ENCODE peak calls at places on chromosomes 1 and 21, in six cellular contexts. One of them, this sample, is unnamed.

GRCh38 chr1:79052829-79053449 is 46.4 kb upstream of the ADGRL4 start:
- DNase-seq in NCI-H748 treated with DMSO at 0.1 percent for 48 hours: no peak
- DNase-seq in AML-193: no peak
- DNase-seq in nephron progenitor cell: no peak
- DNase-seq in fibroblast of the aortic adventitia: peak
- DNase-seq in B cell: peak
- DNase-seq in this sample: no peak

GRCh38 chr1:157262422-157262821 is 124.2 kb upstream of the ETV3 start:
- DNase-seq in nephron progenitor cell: no peak
- DNase-seq in NCI-H748 treated with DMSO at 0.1 percent for 48 hours: no peak
- DNase-seq in fibroblast of the aortic adventitia: no peak
- DNase-seq in AML-193: no peak
- DNase-seq in B cell: no peak
- DNase-seq in this sample: no peak

GRCh38 chr1:23528245-23528978 is 2.6 kb downstream of the E2F2 start:
- DNase-seq in B cell: no peak
- DNase-seq in AML-193: peak
- DNase-seq in NCI-H748 treated with DMSO at 0.1 percent for 48 hours: peak
- DNase-seq in nephron progenitor cell: no peak
- DNase-seq in fibroblast of the aortic adventitia: peak
- DNase-seq in this sample: peak

GRCh38 chr1:10504259-10504658 is 29.5 kb downstream of the PEX14 start:
- DNase-seq in fibroblast of the aortic adventitia: no peak
- DNase-seq in B cell: no peak
- DNase-seq in NCI-H748 treated with DMSO at 0.1 percent for 48 hours: no peak
- DNase-seq in nephron progenitor cell: peak
- DNase-seq in AML-193: no peak
- DNase-seq in this sample: no peak

GRCh38 chr1:152514715-152515453 is 602 bp downstream of the CRCT1 start:
- DNase-seq in nephron progenitor cell: no peak
- DNase-seq in NCI-H748 treated with DMSO at 0.1 percent for 48 hours: no peak
- DNase-seq in AML-193: no peak
- DNase-seq in fibroblast of the aortic adventitia: no peak
- DNase-seq in B cell: no peak
- DNase-seq in this sample: no peak

GRCh38 chr1:22709227-22709626 is 1.4 kb upstream of the EPHB2 start:
- DNase-seq in fibroblast of the aortic adventitia: no peak
- DNase-seq in AML-193: no peak
- DNase-seq in nephron progenitor cell: no peak
- DNase-seq in B cell: no peak
- DNase-seq in NCI-H748 treated with DMSO at 0.1 percent for 48 hours: no peak
- DNase-seq in this sample: no peak

GRCh38 chr1:94418664-94419655 is 771 bp downstream of the ABCD3 start:
- DNase-seq in fibroblast of the aortic adventitia: peak
- DNase-seq in B cell: no peak
- DNase-seq in AML-193: no peak
- DNase-seq in nephron progenitor cell: no peak
- DNase-seq in NCI-H748 treated with DMSO at 0.1 percent for 48 hours: no peak
- DNase-seq in this sample: peak

GRCh38 chr1:153404768-153405167 is 11.6 kb upstream of the S100A7A start:
- DNase-seq in NCI-H748 treated with DMSO at 0.1 percent for 48 hours: no peak
- DNase-seq in nephron progenitor cell: peak
- DNase-seq in B cell: peak
- DNase-seq in fibroblast of the aortic adventitia: no peak
- DNase-seq in AML-193: peak
- DNase-seq in this sample: peak

GRCh38 chr21:45991606-45992301 is 10.2 kb downstream of the COL6A1 start:
- DNase-seq in NCI-H748 treated with DMSO at 0.1 percent for 48 hours: no peak
- DNase-seq in nephron progenitor cell: no peak
- DNase-seq in fibroblast of the aortic adventitia: no peak
- DNase-seq in AML-193: no peak
- DNase-seq in B cell: peak
- DNase-seq in this sample: no peak

GRCh38 chr1:233668725-233669294 is 54.9 kb downstream of the KCNK1 start:
- DNase-seq in fibroblast of the aortic adventitia: peak
- DNase-seq in AML-193: no peak
- DNase-seq in B cell: no peak
- DNase-seq in nephron progenitor cell: no peak
- DNase-seq in NCI-H748 treated with DMSO at 0.1 percent for 48 hours: no peak
- DNase-seq in this sample: no peak